ENCODE peak calls at places on chromosome 12, in four cellular contexts. B, Y, N and X are unnamed samples.

GRCh38 chr12:43011383-43011926 is 421.9 kb upstream of the PRICKLE1 start:
- DNase-seq in Y (no peak), B (no peak), N (no peak), X (no peak)

GRCh38 chr12:22670762-22671161 is 45.8 kb downstream of the ETNK1 start:
- DNase-seq in Y (no peak), B (no peak), N (no peak), X (no peak)

GRCh38 chr12:107597695-107598410 is 87.7 kb upstream of the PWP1 start:
- DNase-seq in Y (no peak), N (no peak), B (no peak), X (no peak)

GRCh38 chr12:46456356-46457334 is 84.1 kb upstream of the SLC38A2 start:
- DNase-seq in N (no peak), B (no peak), Y (no peak), X (no peak)

GRCh38 chr12:66240106-66240820 is 51.2 kb downstream of the IRAK3 start:
- DNase-seq in B (no peak), N (no peak), Y (no peak), X (no peak)

GRCh38 chr12:51421266-51421884 is 3.3 kb upstream of the SLC4A8 start:
- DNase-seq in Y (no peak), B (peak; percentile 76), N (peak; percentile 24), X (no peak)

GRCh38 chr12:109612975-109613502 is 39.4 kb downstream of the MVK start:
- DNase-seq in B (no peak), N (no peak), Y (no peak), X (no peak)

GRCh38 chr12:74286254-74286653 is 251.4 kb upstream of the ATXN7L3B start:
- DNase-seq in B (no peak), N (no peak), Y (no peak), X (no peak)

GRCh38 chr12:129887047-129887568 is 16.7 kb downstream of the TMEM132D start:
- DNase-seq in Y (no peak), B (no peak), N (no peak), X (no peak)

GRCh38 chr12:76881152-76881551 is 2.3 kb upstream of the CSRP2 start:
- DNase-seq in N (no peak), Y (no peak), B (no peak), X (no peak)

GRCh38 chr12:69252033-69252432 is 12.7 kb downstream of the CPSF6 start:
- DNase-seq in Y (no peak), N (no peak), B (no peak), X (no peak)

GRCh38 chr12:69254857-69255256 is 15.5 kb downstream of the CPSF6 start:
- DNase-seq in B (no peak), N (no peak), Y (no peak), X (no peak)

GRCh38 chr12:69258655-69259054 is 19.3 kb downstream of the CPSF6 start:
- DNase-seq in B (no peak), N (no peak), Y (no peak), X (no peak)

GRCh38 chr12:69254046-69254445 is 14.7 kb downstream of the CPSF6 start:
- DNase-seq in N (no peak), Y (no peak), B (peak; percentile 14), X (no peak)
- TF ChIP-seq CTCF in N (peak; percentile 49), Y (peak; percentile 25), B (peak; percentile 43), X (no peak)

GRCh38 chr12:81610955-81611889 is 147.9 kb downstream of the PPFIA2 start:
- DNase-seq in Y (no peak), B (no peak), N (no peak), X (no peak)
- TF ChIP-seq CTCF in Y (no peak), B (no peak), N (peak; percentile 24), X (no peak)

DNA sequence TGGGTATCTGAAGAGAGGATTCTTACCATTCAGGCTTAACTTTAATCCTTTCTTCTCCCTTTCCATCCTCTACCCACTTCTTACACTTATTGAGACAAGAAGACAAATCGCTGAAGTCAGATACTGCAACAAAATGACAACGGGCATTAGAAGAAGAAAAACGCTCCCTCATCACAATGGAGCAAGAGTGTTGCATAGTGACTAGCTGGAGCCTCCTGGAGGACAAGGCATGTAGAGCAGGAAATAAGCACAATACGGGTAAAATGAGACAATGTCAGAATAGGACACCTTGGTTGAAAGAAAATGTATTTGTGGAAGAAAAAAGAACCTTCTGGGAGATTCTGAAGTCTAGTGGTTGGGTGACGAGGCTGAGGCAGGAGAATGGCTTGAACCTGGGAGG is 501.0 kb downstream of the RERGL start:
- DNase-seq in Y (no peak), N (no peak), B (peak; percentile 10), X (no peak)
- TF ChIP-seq CTCF in Y (no peak), N (no peak), B (no peak), X (no peak)

GRCh38 chr12:14514154-14514842 is 53.4 kb downstream of the PLBD1 start:
- DNase-seq in N (no peak), B (peak; percentile 84), Y (no peak), X (no peak)
- TF ChIP-seq CTCF in N (peak; percentile 28), B (peak; percentile 28), Y (no peak), X (no peak)

GRCh38 chr12:62983594-62983993 is 48.6 kb upstream of the PPM1H start:
- DNase-seq in N (no peak), B (peak; percentile 16), Y (no peak), X (no peak)
- TF ChIP-seq CTCF in N (peak; percentile 19), B (no peak), Y (no peak), X (no peak)

GRCh38 chr12:52975204-52975603 is 26.3 kb downstream of the KRT18 start:
- DNase-seq in Y (no peak), N (no peak), B (no peak), X (no peak)
- TF ChIP-seq CTCF in Y (no peak), N (no peak), B (no peak), X (no peak)